ENCODE peak calls at places on chromosomes 11 and 22, in five cellular contexts. One of them, this sample, is unnamed.

GRCh38 chr11:68946416-68947090 is 34.2 kb downstream of the MRGPRD start:
- DNase-seq in mesothelial cell of epicardium: no peak
- DNase-seq in HT1080: peak; percentile 58
- DNase-seq in NCI-H1092 treated with DMSO at 0.1 percent for 48 hours: no peak
- DNase-seq in T-cell: no peak
- DNase-seq in this sample: peak; percentile 79

GRCh38 chr11:62980133-62980760 is 4.5 kb downstream of the SLC22A6 start:
- DNase-seq in NCI-H1092 treated with DMSO at 0.1 percent for 48 hours: no peak
- DNase-seq in T-cell: no peak
- DNase-seq in mesothelial cell of epicardium: no peak
- DNase-seq in HT1080: no peak
- DNase-seq in this sample: no peak

GRCh38 chr11:121892131-121892681 is 223.8 kb downstream of the BLID start:
- DNase-seq in NCI-H1092 treated with DMSO at 0.1 percent for 48 hours: no peak
- DNase-seq in T-cell: no peak
- DNase-seq in HT1080: peak; percentile 67
- DNase-seq in mesothelial cell of epicardium: peak; percentile 26
- DNase-seq in this sample: peak; percentile 90

GRCh38 chr11:111387318-111387863 is 8.3 kb upstream of the POU2AF1 start:
- DNase-seq in NCI-H1092 treated with DMSO at 0.1 percent for 48 hours: peak; percentile 99
- DNase-seq in HT1080: no peak
- DNase-seq in T-cell: no peak
- DNase-seq in mesothelial cell of epicardium: no peak
- DNase-seq in this sample: peak; percentile 28

GRCh38 chr22:40385041-40385782 is 14.8 kb downstream of the SGSM3 start:
- DNase-seq in NCI-H1092 treated with DMSO at 0.1 percent for 48 hours: no peak
- DNase-seq in T-cell: peak; percentile 66
- DNase-seq in mesothelial cell of epicardium: no peak
- DNase-seq in HT1080: no peak
- DNase-seq in this sample: no peak

GRCh38 chr22:17159504-17159951 is 451 bp upstream of the HDHD5 start:
- DNase-seq in HT1080: peak; percentile 11
- DNase-seq in NCI-H1092 treated with DMSO at 0.1 percent for 48 hours: peak; percentile 64
- DNase-seq in T-cell: peak; percentile 38
- DNase-seq in mesothelial cell of epicardium: no peak
- DNase-seq in this sample: peak; percentile 39

GRCh38 chr11:61833478-61833877 is 5.4 kb downstream of the FADS2 start:
- DNase-seq in NCI-H1092 treated with DMSO at 0.1 percent for 48 hours: no peak
- DNase-seq in mesothelial cell of epicardium: no peak
- DNase-seq in HT1080: no peak
- DNase-seq in T-cell: no peak
- DNase-seq in this sample: no peak

GRCh38 chr11:70240337-70240736 is 30.2 kb upstream of the PPFIA1 start:
- DNase-seq in mesothelial cell of epicardium: no peak
- DNase-seq in T-cell: no peak
- DNase-seq in HT1080: peak; percentile 18
- DNase-seq in NCI-H1092 treated with DMSO at 0.1 percent for 48 hours: no peak
- DNase-seq in this sample: peak; percentile 32

GRCh38 chr11:87754685-87755084 is 420.6 kb downstream of the RAB38 start:
- DNase-seq in mesothelial cell of epicardium: no peak
- DNase-seq in NCI-H1092 treated with DMSO at 0.1 percent for 48 hours: no peak
- DNase-seq in HT1080: no peak
- DNase-seq in T-cell: no peak
- DNase-seq in this sample: no peak

GRCh38 chr11:120172054-120172881 is 34.4 kb upstream of the TRIM29 start:
- DNase-seq in T-cell: peak; percentile 40
- DNase-seq in HT1080: peak; percentile 61
- DNase-seq in mesothelial cell of epicardium: peak; percentile 53
- DNase-seq in NCI-H1092 treated with DMSO at 0.1 percent for 48 hours: peak; percentile 72
- DNase-seq in this sample: peak; percentile 56

GRCh38 chr11:8989411-8989810 is 14.4 kb downstream of the NRIP3 start:
- DNase-seq in NCI-H1092 treated with DMSO at 0.1 percent for 48 hours: no peak
- DNase-seq in mesothelial cell of epicardium: no peak
- DNase-seq in T-cell: no peak
- DNase-seq in HT1080: peak; percentile 59
- DNase-seq in this sample: peak; percentile 46

GRCh38 chr22:45632791-45633515 is 38.7 kb upstream of the ATXN10 start:
- DNase-seq in mesothelial cell of epicardium: no peak
- DNase-seq in T-cell: no peak
- DNase-seq in HT1080: no peak
- DNase-seq in NCI-H1092 treated with DMSO at 0.1 percent for 48 hours: no peak
- DNase-seq in this sample: no peak

GRCh38 chr22:44964722-44965078 is 45.1 kb downstream of the PHF21B start:
- DNase-seq in mesothelial cell of epicardium: no peak
- DNase-seq in HT1080: no peak
- DNase-seq in T-cell: no peak
- DNase-seq in NCI-H1092 treated with DMSO at 0.1 percent for 48 hours: no peak
- DNase-seq in this sample: no peak

GRCh38 chr11:120925944-120926343 is 98.0 kb upstream of the TBCEL start:
- DNase-seq in mesothelial cell of epicardium: no peak
- DNase-seq in NCI-H1092 treated with DMSO at 0.1 percent for 48 hours: no peak
- DNase-seq in HT1080: no peak
- DNase-seq in T-cell: no peak
- DNase-seq in this sample: no peak

GRCh38 chr22:39439170-39439569 is 17.6 kb upstream of the MGAT3 start:
- DNase-seq in mesothelial cell of epicardium: no peak
- DNase-seq in NCI-H1092 treated with DMSO at 0.1 percent for 48 hours: no peak
- DNase-seq in T-cell: no peak
- DNase-seq in HT1080: peak; percentile 59
- DNase-seq in this sample: peak; percentile 40

GRCh38 chr11:73156114-73156513 is 14.0 kb upstream of the FCHSD2 start:
- DNase-seq in NCI-H1092 treated with DMSO at 0.1 percent for 48 hours: no peak
- DNase-seq in T-cell: no peak
- DNase-seq in HT1080: no peak
- DNase-seq in mesothelial cell of epicardium: no peak
- DNase-seq in this sample: no peak

GRCh38 chr11:12007769-12008737 is at the start of gene DKK3:
- DNase-seq in HT1080: no peak
- DNase-seq in NCI-H1092 treated with DMSO at 0.1 percent for 48 hours: peak; percentile 13
- DNase-seq in T-cell: no peak
- DNase-seq in mesothelial cell of epicardium: no peak
- DNase-seq in this sample: peak; percentile 72

GRCh38 chr22:29704528-29705285 is 15.1 kb upstream of the CABP7 start:
- DNase-seq in NCI-H1092 treated with DMSO at 0.1 percent for 48 hours: peak; percentile 92
- DNase-seq in T-cell: no peak
- DNase-seq in mesothelial cell of epicardium: no peak
- DNase-seq in HT1080: peak; percentile 23
- DNase-seq in this sample: peak; percentile 42

GRCh38 chr11:126189109-126189929 is 22.1 kb downstream of the RPUSD4 start:
- DNase-seq in HT1080: no peak
- DNase-seq in T-cell: no peak
- DNase-seq in mesothelial cell of epicardium: no peak
- DNase-seq in NCI-H1092 treated with DMSO at 0.1 percent for 48 hours: no peak
- DNase-seq in this sample: no peak

GRCh38 chr11:64276653-64277431 is 7.6 kb downstream of the BAD start:
- DNase-seq in T-cell: no peak
- DNase-seq in NCI-H1092 treated with DMSO at 0.1 percent for 48 hours: no peak
- DNase-seq in HT1080: peak; percentile 92
- DNase-seq in mesothelial cell of epicardium: no peak
- DNase-seq in this sample: peak; percentile 87

GRCh38 chr22:37843746-37844089 is 416 bp downstream of the ANKRD54 start:
- DNase-seq in HT1080: no peak
- DNase-seq in NCI-H1092 treated with DMSO at 0.1 percent for 48 hours: peak; percentile 72
- DNase-seq in mesothelial cell of epicardium: peak; percentile 43
- DNase-seq in T-cell: no peak
- DNase-seq in this sample: no peak

GRCh38 chr11:78336877-78337553 is 80.6 kb downstream of the GAB2 start:
- DNase-seq in NCI-H1092 treated with DMSO at 0.1 percent for 48 hours: no peak
- DNase-seq in T-cell: no peak
- DNase-seq in mesothelial cell of epicardium: no peak
- DNase-seq in HT1080: no peak
- DNase-seq in this sample: no peak

GRCh38 chr11:129605815-129606214 is 209.8 kb upstream of the TMEM45B start:
- DNase-seq in HT1080: no peak
- DNase-seq in mesothelial cell of epicardium: no peak
- DNase-seq in NCI-H1092 treated with DMSO at 0.1 percent for 48 hours: no peak
- DNase-seq in T-cell: no peak
- DNase-seq in this sample: no peak

GRCh38 chr22:43749473-43749872 is 62.6 kb downstream of the EFCAB6 start:
- DNase-seq in HT1080: no peak
- DNase-seq in mesothelial cell of epicardium: no peak
- DNase-seq in NCI-H1092 treated with DMSO at 0.1 percent for 48 hours: no peak
- DNase-seq in T-cell: no peak
- DNase-seq in this sample: no peak

GRCh38 chr11:35390737-35391682 is 28.3 kb downstream of the SLC1A2 start:
- DNase-seq in NCI-H1092 treated with DMSO at 0.1 percent for 48 hours: no peak
- DNase-seq in T-cell: no peak
- DNase-seq in HT1080: peak; percentile 73
- DNase-seq in mesothelial cell of epicardium: no peak
- DNase-seq in this sample: peak; percentile 68

GRCh38 chr22:23163665-23164064 is 16.6 kb upstream of the BCR start:
- DNase-seq in HT1080: no peak
- DNase-seq in NCI-H1092 treated with DMSO at 0.1 percent for 48 hours: peak; percentile 67
- DNase-seq in mesothelial cell of epicardium: no peak
- DNase-seq in T-cell: no peak
- DNase-seq in this sample: no peak

GRCh38 chr22:29310863-29311339 is 4.5 kb downstream of the GAS2L1 start:
- DNase-seq in HT1080: peak; percentile 98
- DNase-seq in NCI-H1092 treated with DMSO at 0.1 percent for 48 hours: peak; percentile 5
- DNase-seq in T-cell: no peak
- DNase-seq in mesothelial cell of epicardium: peak; percentile 77
- DNase-seq in this sample: peak; percentile 95

GRCh38 chr11:36360318-36360717 is 64.2 kb downstream of the PRR5L start:
- DNase-seq in T-cell: no peak
- DNase-seq in NCI-H1092 treated with DMSO at 0.1 percent for 48 hours: no peak
- DNase-seq in mesothelial cell of epicardium: no peak
- DNase-seq in HT1080: no peak
- DNase-seq in this sample: no peak